ENCODE peak calls at places on chromosomes 12 and 14, in four cellular contexts. F, P, N and S are unnamed samples.

GRCh38 chr12:93387780-93388179 is 10.1 kb downstream of the NUDT4 start:
- DNase-seq in F (no peak), P (no peak), N (no peak), S (no peak)

GRCh38 chr12:47591795-47592194 is 114.0 kb downstream of the RPAP3 start:
- DNase-seq in F (no peak), P (no peak), N (no peak), S (no peak)

GRCh38 chr14:78254911-78255431 is 84.8 kb downstream of the NRXN3 start:
- DNase-seq in F (no peak), P (no peak), N (no peak), S (no peak)

GRCh38 chr12:43029971-43030370 is 440.4 kb upstream of the PRICKLE1 start:
- DNase-seq in F (no peak), P (no peak), N (no peak), S (no peak)

GRCh38 chr12:3233813-3234212 is 156.6 kb downstream of the TSPAN9 start:
- DNase-seq in F (no peak), P (no peak), N (no peak), S (no peak)

GRCh38 chr14:97453991-97454390 is 656.8 kb downstream of the VRK1 start:
- DNase-seq in F (no peak), P (no peak), N (no peak), S (no peak)

GRCh38 chr12:12889701-12890100 is 1.7 kb upstream of the GPRC5A start:
- DNase-seq in F (no peak), P (no peak), N (no peak), S (no peak)

GRCh38 chr14:22390824-22391461 is 198.1 kb downstream of the DAD1 start:
- DNase-seq in F (no peak), P (peak; percentile 36), N (no peak), S (peak; percentile 55)

GRCh38 chr14:50237448-50237847 is 6.1 kb upstream of the SOS2 start:
- DNase-seq in F (no peak), P (no peak), N (no peak), S (no peak)

GRCh38 chr12:63450821-63451220 is 217.5 kb downstream of the DPY19L2 start:
- DNase-seq in F (no peak), P (no peak), N (no peak), S (no peak)

GRCh38 chr12:10211101-10211974 is 1.3 kb upstream of the GABARAPL1 start:
- DNase-seq in F (no peak), P (no peak), N (no peak), S (no peak)

DNA sequence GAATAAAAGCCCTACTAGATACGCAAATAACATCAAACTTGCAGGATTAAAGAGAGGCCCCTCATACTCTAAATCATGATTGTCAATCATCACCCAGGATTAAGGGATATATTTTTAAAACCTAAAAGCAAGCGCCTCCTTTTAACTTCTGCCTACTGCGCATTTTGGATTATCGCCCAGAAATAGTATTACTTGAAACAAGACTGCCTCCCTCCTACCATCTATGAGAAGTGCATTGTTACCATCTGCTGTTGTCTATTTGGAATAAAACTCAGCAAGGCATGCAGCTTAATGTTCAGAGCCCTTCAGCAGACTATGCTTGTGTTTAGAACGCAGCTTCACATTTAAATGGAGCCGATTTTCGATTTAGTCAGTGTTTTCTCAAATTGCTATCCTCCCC is 79.6 kb downstream of the EXOC5 start:
- DNase-seq in F (no peak), P (no peak), N (no peak), S (no peak)
- TF ChIP-seq CTCF in F (no peak), P (no peak), N (peak; percentile 47), S (no peak)

DNA sequence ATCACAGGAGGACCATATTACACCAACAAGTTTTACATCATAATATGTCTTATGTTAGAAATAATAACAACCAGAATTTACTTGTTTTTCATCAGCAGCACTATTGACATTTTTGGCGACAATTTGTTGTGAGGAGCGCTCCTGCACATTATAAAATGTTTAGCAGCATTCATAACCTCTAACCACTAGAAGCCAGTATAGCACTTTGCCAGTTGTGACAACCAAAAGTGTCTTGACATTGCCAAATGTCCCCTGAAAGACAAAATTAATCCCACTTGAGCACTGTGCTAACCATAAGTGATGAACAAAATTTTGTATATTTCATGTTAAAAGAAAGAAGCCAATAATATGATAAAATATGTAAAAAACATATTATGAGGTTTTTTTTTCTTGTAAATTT is 356.9 kb upstream of the LMO3 start:
- DNase-seq in F (no peak), P (no peak), N (no peak), S (no peak)
- TF ChIP-seq CTCF in F (no peak), P (no peak), N (no peak), S (no peak)

GRCh38 chr14:48398675-48399282 is 723.4 kb upstream of the MDGA2 start:
- DNase-seq in F (no peak), P (peak; percentile 39), N (peak; percentile 13), S (no peak)
- TF ChIP-seq CTCF in F (peak; percentile 52), P (peak; percentile 78), N (peak; percentile 82), S (peak; percentile 57)

GRCh38 chr12:27335364-27336145 is 2.9 kb downstream of the BMAL2 start:
- DNase-seq in F (no peak), P (no peak), N (no peak), S (no peak)
- TF ChIP-seq CTCF in F (no peak), P (no peak), N (no peak), S (no peak)